ENCODE peak calls at places on chromosomes 3 and 15, in eight cellular contexts. Z, O, Q, H, X, B, N and S are unnamed samples. For H3K36me3, the result is how much of the 10 kb centered on the place peaks cover.

GRCh38 chr3:14676881-14677280 is 1.9 kb downstream of the C3orf20 start:
- DNase-seq in Z (no peak), O (no peak), Q (no peak), H (no peak), X (no peak), B (no peak), N (no peak), S (no peak)

GRCh38 chr3:24622138-24622537 is 127.5 kb upstream of the THRB start:
- DNase-seq in Z (no peak), O (peak), Q (no peak), H (no peak), X (no peak), B (no peak), N (no peak), S (no peak)

GRCh38 chr3:187726564-187726963 is 18.7 kb downstream of the BCL6 start:
- DNase-seq in Z (no peak), O (no peak), Q (no peak), H (no peak), X (no peak), B (no peak), N (no peak), S (no peak)

GRCh38 chr15:26970712-26971210 is at the start of gene GABRG3:
- DNase-seq in Z (no peak), O (peak), Q (no peak), H (no peak), X (no peak), B (no peak), N (peak), S (no peak)

GRCh38 chr15:85761635-85762034 is 33.1 kb downstream of the KLHL25 start:
- DNase-seq in Z (no peak), O (no peak), Q (no peak), H (no peak), X (no peak), B (no peak), N (no peak), S (no peak)

GRCh38 chr3:88003115-88003755 is 55.6 kb downstream of the CGGBP1 start:
- DNase-seq in Z (no peak), O (peak), Q (no peak), H (no peak), X (peak), B (peak), N (peak), S (no peak)

GRCh38 chr3:50345586-50345985 is at the start of gene ZMYND10:
- DNase-seq in Z (peak), O (peak), Q (peak), H (peak), X (no peak), B (no peak), N (peak), S (no peak)

GRCh38 chr3:63809607-63810006 is 9.5 kb upstream of the C3orf49 start:
- DNase-seq in Z (no peak), O (peak), Q (no peak), H (no peak), X (no peak), B (peak), N (no peak), S (no peak)

GRCh38 chr15:80160570-80161156 is 7.9 kb downstream of the FAH start:
- DNase-seq in Z (peak), O (peak), Q (peak), H (peak), X (peak), B (peak), N (peak), S (no peak)

GRCh38 chr3:84974347-84974746 is 15.6 kb downstream of the CADM2 start:
- DNase-seq in Z (no peak), O (peak), Q (no peak), H (no peak), X (no peak), B (peak), N (no peak), S (no peak)

DNA sequence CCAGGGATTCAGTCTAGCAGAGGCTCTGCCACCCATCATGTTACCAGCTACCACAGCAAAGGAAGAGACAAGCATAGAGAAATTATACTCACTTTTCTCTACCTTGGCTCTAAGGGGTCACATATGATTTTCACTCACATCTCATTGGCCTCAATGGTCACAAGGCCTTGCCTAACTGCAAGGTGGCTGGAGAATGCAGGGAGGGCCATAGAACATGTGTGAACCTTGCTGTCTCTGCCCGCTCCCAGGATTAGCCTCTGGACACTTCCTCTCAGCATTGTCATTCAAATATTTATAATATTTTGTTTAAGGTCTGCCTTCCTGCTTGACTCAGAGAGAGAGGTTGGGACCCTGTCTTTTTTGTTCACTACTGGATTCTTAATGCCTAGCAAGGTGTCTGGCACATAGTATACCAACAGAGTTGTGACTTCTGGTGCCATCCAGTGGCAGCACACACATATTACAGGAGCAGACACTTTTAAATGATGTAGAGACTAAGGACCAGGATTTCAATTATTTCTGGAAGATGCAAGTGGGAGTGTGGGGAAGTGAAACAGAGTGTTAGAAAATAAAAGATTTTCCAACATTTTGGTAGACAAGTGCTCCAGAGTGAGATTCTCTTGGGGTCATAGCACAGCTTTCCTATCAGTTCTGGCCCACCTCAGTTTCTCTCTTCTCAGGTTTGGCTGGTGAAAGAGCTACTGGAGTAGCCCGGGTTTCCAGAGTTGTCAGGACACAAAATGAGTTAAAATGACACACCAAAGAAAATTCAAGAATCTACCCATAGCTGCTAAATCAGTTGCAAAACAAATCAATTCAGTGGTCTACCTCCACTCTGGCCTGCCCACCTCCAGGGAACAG is 119.0 kb upstream of the RASGRP1 start:
- DNase-seq in Z (no peak), O (peak), Q (peak), H (peak), X (peak), B (peak), N (peak), S (no peak)
- TF ChIP-seq CTCF in Z (peak), O (peak), Q (peak), H (peak), X (peak), B (peak), N (peak), S (peak)

DNA sequence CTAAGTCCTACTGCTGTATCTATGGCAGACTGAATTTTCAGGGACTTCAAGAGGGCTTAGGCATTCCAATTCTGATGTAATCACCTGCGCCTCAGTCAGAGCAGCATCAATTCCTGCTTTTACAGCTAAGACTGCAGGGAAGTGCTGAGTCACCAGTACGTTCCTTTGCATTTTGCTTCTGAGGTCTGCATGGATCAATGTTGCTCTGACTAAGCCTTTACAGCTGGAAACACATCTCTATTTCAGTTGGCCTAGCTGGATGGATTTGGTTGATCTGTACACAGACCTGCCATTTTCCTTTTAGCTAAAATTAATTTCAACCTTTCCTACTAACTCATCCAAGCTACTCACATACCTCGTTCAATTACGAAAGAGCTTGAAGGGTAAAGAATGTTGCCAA is 51.3 kb downstream of the ETV5 start:
- DNase-seq in Z (no peak), O (peak), Q (no peak), H (no peak), X (peak), B (no peak), N (no peak), S (no peak)
- H3K36me3 ChIP-seq in Z (under half), O (under half), Q (under half), H (under half), X (half or more), B (under half), N (under half), S (under half)

GRCh38 chr3:53688066-53688465 is 158.2 kb downstream of the CHDH start:
- DNase-seq in Z (no peak), O (no peak), Q (no peak), H (no peak), X (no peak), B (no peak), N (no peak), S (no peak)

GRCh38 chr3:53677406-53677805 is 168.8 kb downstream of the CHDH start:
- DNase-seq in Z (no peak), O (peak), Q (no peak), H (no peak), X (no peak), B (peak), N (peak), S (no peak)

GRCh38 chr3:53680026-53680425 is 166.2 kb downstream of the CHDH start:
- DNase-seq in Z (no peak), O (no peak), Q (peak), H (no peak), X (no peak), B (no peak), N (peak), S (no peak)

GRCh38 chr3:53682807-53683206 is 163.4 kb downstream of the CHDH start:
- DNase-seq in Z (no peak), O (no peak), Q (no peak), H (no peak), X (no peak), B (no peak), N (no peak), S (no peak)
- H3K27ac ChIP-seq in Z (no peak), O (no peak), Q (no peak), H (no peak), X (no peak), B (no peak), N (no peak), S (no peak)

DNA sequence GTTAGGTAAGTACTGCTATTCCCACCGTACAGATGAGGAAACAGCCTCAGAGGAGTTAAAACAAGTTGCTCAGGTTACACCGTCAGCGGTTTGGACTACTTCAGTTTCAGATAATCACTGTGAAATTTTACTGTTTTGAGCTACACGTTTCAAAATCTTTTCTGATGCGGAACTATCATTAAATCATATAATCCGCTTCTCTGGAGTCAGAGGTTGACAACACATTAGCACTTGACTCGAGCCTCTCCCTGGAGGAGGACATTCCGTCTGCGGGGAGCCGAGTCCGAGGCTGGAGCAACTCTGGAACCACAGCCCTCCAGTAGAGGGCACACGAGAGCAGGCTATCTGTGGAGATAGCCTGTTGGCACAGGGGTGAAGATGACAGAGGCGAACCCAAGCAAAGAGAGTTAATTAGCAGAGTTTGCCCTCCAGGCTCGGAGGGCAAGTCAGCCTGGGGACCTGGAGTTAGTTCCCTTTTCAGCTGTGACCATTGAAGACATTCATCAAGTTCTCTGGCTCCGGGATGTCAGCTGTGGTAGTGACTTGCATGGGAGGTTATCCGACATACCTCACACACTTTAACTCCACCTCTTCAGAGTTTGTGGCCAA is 131.2 kb downstream of the IGF1R start:
- DNase-seq in Z (peak), O (peak), Q (peak), H (peak), X (peak), B (peak), N (peak), S (peak)
- TF ChIP-seq CTCF in Z (peak), O (peak), Q (peak), H (peak), X (peak), B (peak), N (peak), S (peak)

DNA sequence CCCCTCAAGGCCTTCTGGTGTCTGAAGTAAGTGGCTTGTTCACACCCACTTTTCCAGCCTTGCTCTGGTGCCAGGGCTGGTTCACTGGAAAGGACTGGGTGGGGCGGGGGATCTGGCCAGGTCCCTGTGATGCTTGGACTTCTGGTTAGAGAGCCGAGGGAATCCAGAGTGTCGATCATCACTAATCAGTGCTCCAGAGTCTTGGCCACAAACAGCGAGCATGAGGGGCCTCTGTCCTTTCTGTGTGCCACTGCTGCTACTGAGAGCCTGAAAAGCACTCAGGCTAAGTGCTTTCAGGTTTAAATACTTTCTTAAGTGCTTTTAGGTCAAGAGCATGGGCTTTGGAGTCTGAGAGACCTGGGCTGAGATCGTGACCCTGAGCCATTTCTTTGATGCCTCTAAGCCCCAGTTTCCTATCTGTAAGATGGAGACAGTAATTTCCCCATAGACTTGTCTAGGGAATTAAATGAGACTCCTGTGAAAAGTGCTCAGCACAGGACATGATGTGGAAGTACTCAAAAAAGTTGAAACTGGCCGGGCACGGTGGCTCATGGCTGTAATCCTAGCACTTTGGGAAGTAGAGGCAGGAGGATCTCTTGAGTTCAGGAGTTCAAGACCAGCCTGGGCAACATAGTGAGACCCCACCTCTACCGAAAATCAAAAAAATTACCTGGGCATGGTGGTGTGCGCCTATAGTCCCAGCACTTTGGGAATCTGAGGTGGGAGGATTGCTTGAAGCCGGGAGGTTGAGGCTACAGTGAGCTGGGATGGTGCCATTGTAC is 53.8 kb upstream of the SEC22A start:
- DNase-seq in Z (no peak), O (no peak), Q (no peak), H (no peak), X (no peak), B (no peak), N (peak), S (no peak)
- H3K36me3 ChIP-seq in Z (under half), O (under half), Q (under half), H (under half), X (half or more), B (under half), N (under half), S (under half)

GRCh38 chr3:42140665-42141203 is 49.6 kb downstream of the TRAK1 start:
- DNase-seq in Z (no peak), O (no peak), Q (no peak), H (no peak), X (no peak), B (no peak), N (no peak), S (no peak)

GRCh38 chr3:42148086-42148842 is 57.1 kb downstream of the TRAK1 start:
- DNase-seq in Z (no peak), O (no peak), Q (no peak), H (no peak), X (no peak), B (no peak), N (no peak), S (no peak)

GRCh38 chr3:42144209-42144608 is 53.1 kb downstream of the TRAK1 start:
- DNase-seq in Z (no peak), O (no peak), Q (no peak), H (no peak), X (no peak), B (no peak), N (no peak), S (no peak)

GRCh38 chr3:42139740-42140453 is 48.7 kb downstream of the TRAK1 start:
- DNase-seq in Z (no peak), O (no peak), Q (no peak), H (no peak), X (no peak), B (no peak), N (no peak), S (no peak)

DNA sequence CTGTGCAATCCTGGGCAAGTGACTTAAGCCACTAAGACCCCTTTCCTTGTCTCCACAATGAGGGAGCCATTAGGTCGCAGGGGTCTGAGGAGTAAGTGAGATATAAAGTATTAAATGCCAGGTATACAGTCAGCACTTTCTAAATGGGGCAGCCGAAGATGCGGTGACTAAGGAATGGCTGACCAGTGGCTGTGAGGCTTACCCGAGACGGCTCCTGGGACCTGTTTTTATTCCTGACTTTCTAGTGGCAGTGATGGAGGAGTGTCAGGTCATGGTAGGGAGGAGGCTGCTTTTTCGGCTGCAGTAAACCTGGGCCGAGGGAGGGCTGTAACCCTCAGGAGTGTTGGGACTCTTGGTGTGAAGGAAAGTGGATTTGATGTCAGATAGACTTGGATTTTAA is 52.3 kb downstream of the TRAK1 start:
- DNase-seq in Z (no peak), O (no peak), Q (no peak), H (no peak), X (no peak), B (no peak), N (no peak), S (no peak)
- H3K27ac ChIP-seq in Z (no peak), O (no peak), Q (no peak), H (no peak), X (no peak), B (no peak), N (no peak), S (no peak)

GRCh38 chr15:68816795-68817303 is 3.8 kb downstream of the ANP32A start:
- DNase-seq in Z (no peak), O (peak), Q (no peak), H (no peak), X (no peak), B (peak), N (peak), S (no peak)
- TF ChIP-seq CTCF in Z (no peak), O (no peak), Q (no peak), H (no peak), X (no peak), B (no peak), N (no peak), S (no peak)